ENCODE peak calls at places on chromosomes 1 and 21, in four cellular contexts. K is cardiac muscle cell, M is mesendoderm, R is progenitor cell of endocrine pancreas. I is an unnamed sample.

GRCh38 chr1:205477759-205478247 is 22.0 kb upstream of the BLACAT1 start:
- DNase-seq in M (no peak), R (no peak), K (peak), I (peak)

GRCh38 chr1:9338354-9339250 is 45.9 kb downstream of the SPSB1 start:
- DNase-seq in M (peak), K (peak), R (no peak), I (no peak)

GRCh38 chr1:231515748-231516147 is 12.7 kb upstream of the TSNAX start:
- DNase-seq in R (no peak), M (no peak), K (no peak), I (no peak)

GRCh38 chr1:224732367-224733006 is 116.4 kb downstream of the CNIH3 start:
- DNase-seq in M (no peak), R (no peak), K (no peak), I (no peak)

GRCh38 chr1:231951399-231951798 is 324.8 kb downstream of the DISC1 start:
- DNase-seq in K (no peak), R (no peak), M (no peak), I (no peak)

GRCh38 chr1:206878456-206878855 is 13.0 kb downstream of the IL20 start:
- DNase-seq in M (peak), R (no peak), K (no peak), I (no peak)

GRCh38 chr1:215083408-215083961 is 948 bp downstream of the KCNK2 start:
- DNase-seq in M (peak), K (peak), R (peak), I (no peak)

GRCh38 chr1:9235123-9235513 is 544 bp downstream of the H6PD start:
- DNase-seq in R (peak), K (peak), M (peak), I (peak)

GRCh38 chr1:159014003-159014571 is 4.4 kb downstream of the IFI16 start:
- DNase-seq in M (no peak), R (no peak), K (no peak), I (no peak)

GRCh38 chr1:232440325-232441059 is 189.4 kb downstream of the SIPA1L2 start:
- DNase-seq in K (no peak), R (no peak), M (no peak), I (no peak)

GRCh38 chr1:223771814-223772770 is 59.8 kb downstream of the CAPN2 start:
- DNase-seq in M (peak), K (peak), R (no peak), I (no peak)

GRCh38 chr1:9080704-9081291 is 11.4 kb upstream of the SLC2A5 start:
- DNase-seq in K (no peak), M (no peak), R (no peak), I (no peak)

GRCh38 chr1:38744452-38745350 is 114.9 kb downstream of the RRAGC start:
- DNase-seq in K (no peak), M (no peak), R (no peak), I (no peak)

GRCh38 chr21:36694593-36695282 is 4.2 kb upstream of the SIM2 start:
- DNase-seq in R (no peak), K (no peak), M (peak), I (no peak)

GRCh38 chr1:98662354-98662665 is 789 bp downstream of the SNX7 start:
- DNase-seq in M (no peak), K (peak), R (no peak), I (no peak)

GRCh38 chr21:44800103-44800502 is 1.5 kb downstream of the UBE2G2 start:
- DNase-seq in K (peak), M (peak), R (no peak), I (no peak)

GRCh38 chr21:37793660-37794059 is 122.6 kb downstream of the KCNJ6 start:
- DNase-seq in M (no peak), R (no peak), K (peak), I (no peak)

GRCh38 chr1:151847867-151848596 is 5.5 kb downstream of the THEM5 start:
- DNase-seq in K (peak), R (no peak), M (no peak), I (no peak)

GRCh38 chr1:109161836-109162606 is 48.1 kb downstream of the ELAPOR1 start:
- DNase-seq in R (no peak), K (peak), M (peak), I (no peak)

GRCh38 chr1:245986404-245987221 is 520.5 kb downstream of the SMYD3 start:
- DNase-seq in M (peak), R (no peak), K (peak), I (peak)

GRCh38 chr1:22908880-22909426 is 63.7 kb downstream of the LACTBL1 start:
- DNase-seq in K (no peak), M (no peak), R (no peak), I (no peak)

GRCh38 chr1:197067457-197067818 is 378 bp upstream of the F13B start:
- DNase-seq in K (no peak), R (no peak), M (no peak), I (no peak)

GRCh38 chr1:17895401-17895800 is 140.3 kb downstream of the ACTL8 start:
- DNase-seq in K (no peak), M (no peak), R (no peak), I (no peak)

GRCh38 chr1:232826318-232826717 is 21.1 kb downstream of the MAP10 start:
- DNase-seq in M (no peak), K (no peak), R (no peak), I (no peak)

GRCh38 chr1:67144696-67145095 is 9.9 kb upstream of the C1orf141 start:
- DNase-seq in M (no peak), K (peak), R (no peak), I (no peak)

GRCh38 chr1:29975036-29975694 is 738.8 kb downstream of the PTPRU start:
- DNase-seq in K (peak), M (peak), R (peak), I (no peak)

GRCh38 chr1:207893737-207894582 is 17.0 kb downstream of the CD34 start:
- DNase-seq in R (no peak), K (no peak), M (no peak), I (no peak)

GRCh38 chr1:203361843-203362524 is 11.1 kb upstream of the FMOD start:
- DNase-seq in R (no peak), M (no peak), K (peak), I (no peak)

GRCh38 chr1:199774433-199775089 is 252.9 kb upstream of the NR5A2 start:
- DNase-seq in K (no peak), R (no peak), M (no peak), I (no peak)

GRCh38 chr1:156714830-156715229 is 9.4 kb upstream of the CRABP2 start:
- DNase-seq in R (no peak), M (no peak), K (no peak), I (no peak)

GRCh38 chr1:80876035-80876434 is 924.7 kb upstream of the ADGRL2 start:
- DNase-seq in K (no peak), M (no peak), R (no peak), I (no peak)

GRCh38 chr1:15833069-15833679 is 14.3 kb upstream of the SPEN start:
- DNase-seq in R (no peak), M (no peak), K (no peak), I (no peak)

GRCh38 chr1:66166746-66167145 is 367.2 kb upstream of the SGIP1 start:
- DNase-seq in K (no peak), R (no peak), M (no peak), I (no peak)

GRCh38 chr1:205436776-205437485 is 15.1 kb upstream of the LEMD1 start:
- DNase-seq in R (no peak), K (no peak), M (no peak), I (no peak)

GRCh38 chr1:156104065-156104810 is 10.3 kb upstream of the LMNA start:
- DNase-seq in K (peak), M (peak), R (no peak), I (no peak)

I was measured in NCI-H446 treated with DMSO at 0.1 percent for 48 hours.